ENCODE peak calls at places on chromosomes 4 and X, in eight cellular contexts. One of them, this sample, is unnamed.

GRCh38 chr4:176302283-176303275 is 17.2 kb upstream of the SPCS3 start:
- DNase-seq in GM23338: no peak
- DNase-seq in AG04449: peak; percentile 37
- DNase-seq in hepatocyte: peak; percentile 15
- DNase-seq in colonic mucosa: no peak
- DNase-seq in OCI-LY7: no peak
- DNase-seq in cardiac fibroblast: peak; percentile 83
- DNase-seq in uterus: no peak
- DNase-seq in this sample: peak; percentile 79

GRCh38 chrX:16123222-16123786 is at the start of gene GRPR:
- DNase-seq in OCI-LY7: peak; percentile 89
- DNase-seq in GM23338: peak; percentile 91
- DNase-seq in hepatocyte: peak; percentile 96
- DNase-seq in uterus: peak; percentile 50
- DNase-seq in colonic mucosa: peak; percentile 79
- DNase-seq in cardiac fibroblast: peak; percentile 83
- DNase-seq in AG04449: peak; percentile 58
- DNase-seq in this sample: peak; percentile 86

GRCh38 chrX:41491267-41492004 is 44.3 kb downstream of the NYX start:
- DNase-seq in uterus: no peak
- DNase-seq in AG04449: peak; percentile 58
- DNase-seq in hepatocyte: peak; percentile 61
- DNase-seq in colonic mucosa: no peak
- DNase-seq in OCI-LY7: no peak
- DNase-seq in cardiac fibroblast: peak; percentile 90
- DNase-seq in GM23338: peak; percentile 60
- DNase-seq in this sample: peak; percentile 85

GRCh38 chrX:131818297-131818936 is 204.7 kb upstream of the STK26 start:
- DNase-seq in OCI-LY7: no peak
- DNase-seq in cardiac fibroblast: no peak
- DNase-seq in AG04449: no peak
- DNase-seq in hepatocyte: no peak
- DNase-seq in GM23338: no peak
- DNase-seq in colonic mucosa: no peak
- DNase-seq in uterus: no peak
- DNase-seq in this sample: no peak

GRCh38 chr4:92969650-92970370 is 666.0 kb downstream of the GRID2 start:
- DNase-seq in colonic mucosa: no peak
- DNase-seq in OCI-LY7: no peak
- DNase-seq in hepatocyte: peak; percentile 32
- DNase-seq in GM23338: no peak
- DNase-seq in AG04449: peak; percentile 77
- DNase-seq in uterus: no peak
- DNase-seq in cardiac fibroblast: peak; percentile 86
- DNase-seq in this sample: peak; percentile 86

GRCh38 chrX:39619182-39620009 is 478.4 kb downstream of the BCOR start:
- DNase-seq in AG04449: no peak
- DNase-seq in hepatocyte: peak; percentile 16
- DNase-seq in cardiac fibroblast: peak; percentile 3
- DNase-seq in uterus: no peak
- DNase-seq in colonic mucosa: no peak
- DNase-seq in GM23338: no peak
- DNase-seq in OCI-LY7: no peak
- DNase-seq in this sample: no peak

GRCh38 chr4:81466841-81467671 is 4.7 kb downstream of the RASGEF1B start:
- DNase-seq in OCI-LY7: peak; percentile 85
- DNase-seq in AG04449: peak; percentile 33
- DNase-seq in colonic mucosa: peak; percentile 94
- DNase-seq in hepatocyte: peak; percentile 89
- DNase-seq in cardiac fibroblast: peak; percentile 81
- DNase-seq in GM23338: peak; percentile 94
- DNase-seq in uterus: peak; percentile 34
- DNase-seq in this sample: peak; percentile 63

GRCh38 chrX:152821145-152821765 is 9.3 kb downstream of the CETN2 start:
- DNase-seq in AG04449: no peak
- DNase-seq in GM23338: peak; percentile 74
- DNase-seq in cardiac fibroblast: peak; percentile 51
- DNase-seq in OCI-LY7: peak; percentile 25
- DNase-seq in colonic mucosa: peak; percentile 44
- DNase-seq in uterus: no peak
- DNase-seq in hepatocyte: peak; percentile 58
- DNase-seq in this sample: peak; percentile 31

GRCh38 chrX:40469316-40469715 is 111.5 kb upstream of the ATP6AP2 start:
- DNase-seq in colonic mucosa: peak; percentile 22
- DNase-seq in uterus: no peak
- DNase-seq in AG04449: no peak
- DNase-seq in OCI-LY7: no peak
- DNase-seq in cardiac fibroblast: no peak
- DNase-seq in GM23338: no peak
- DNase-seq in hepatocyte: no peak
- DNase-seq in this sample: no peak

GRCh38 chr4:104860227-104861123 is 286.2 kb upstream of the TET2 start:
- DNase-seq in cardiac fibroblast: peak; percentile 79
- DNase-seq in GM23338: peak; percentile 89
- DNase-seq in uterus: peak; percentile 16
- DNase-seq in colonic mucosa: peak; percentile 69
- DNase-seq in OCI-LY7: peak; percentile 70
- DNase-seq in hepatocyte: peak; percentile 82
- DNase-seq in AG04449: peak; percentile 21
- DNase-seq in this sample: peak; percentile 59

GRCh38 chr4:337932-338758 is 531 bp downstream of the ZNF141 start:
- DNase-seq in OCI-LY7: no peak
- DNase-seq in AG04449: no peak
- DNase-seq in GM23338: no peak
- DNase-seq in colonic mucosa: peak; percentile 37
- DNase-seq in uterus: peak; percentile 50
- DNase-seq in cardiac fibroblast: peak; percentile 37
- DNase-seq in hepatocyte: peak; percentile 70
- DNase-seq in this sample: peak; percentile 25

GRCh38 chr4:41346306-41347061 is 89.8 kb downstream of the UCHL1 start:
- DNase-seq in hepatocyte: peak; percentile 21
- DNase-seq in colonic mucosa: no peak
- DNase-seq in GM23338: no peak
- DNase-seq in AG04449: no peak
- DNase-seq in uterus: no peak
- DNase-seq in cardiac fibroblast: no peak
- DNase-seq in OCI-LY7: no peak
- DNase-seq in this sample: no peak

GRCh38 chrX:44012484-44013096 is 39.4 kb upstream of the NDP start:
- DNase-seq in GM23338: no peak
- DNase-seq in cardiac fibroblast: peak; percentile 77
- DNase-seq in colonic mucosa: no peak
- DNase-seq in OCI-LY7: no peak
- DNase-seq in uterus: no peak
- DNase-seq in AG04449: peak; percentile 29
- DNase-seq in hepatocyte: no peak
- DNase-seq in this sample: peak; percentile 85

GRCh38 chrX:148928803-148929202 is 428.4 kb downstream of the AFF2 start:
- DNase-seq in uterus: no peak
- DNase-seq in hepatocyte: no peak
- DNase-seq in cardiac fibroblast: peak; percentile 63
- DNase-seq in colonic mucosa: no peak
- DNase-seq in OCI-LY7: no peak
- DNase-seq in GM23338: no peak
- DNase-seq in AG04449: no peak
- DNase-seq in this sample: peak; percentile 60

GRCh38 chr4:24644983-24645764 is 60.8 kb upstream of the DHX15 start:
- DNase-seq in OCI-LY7: no peak
- DNase-seq in GM23338: no peak
- DNase-seq in uterus: no peak
- DNase-seq in hepatocyte: no peak
- DNase-seq in AG04449: no peak
- DNase-seq in cardiac fibroblast: peak; percentile 22
- DNase-seq in colonic mucosa: peak; percentile 17
- DNase-seq in this sample: no peak

GRCh38 chrX:56975611-56976010 is 19.7 kb downstream of the SPIN3 start:
- DNase-seq in AG04449: no peak
- DNase-seq in OCI-LY7: peak; percentile 1
- DNase-seq in colonic mucosa: no peak
- DNase-seq in hepatocyte: no peak
- DNase-seq in GM23338: no peak
- DNase-seq in cardiac fibroblast: peak; percentile 30
- DNase-seq in uterus: no peak
- DNase-seq in this sample: peak; percentile 5

GRCh38 chr4:29770627-29771026 is 949.5 kb upstream of the PCDH7 start:
- DNase-seq in OCI-LY7: no peak
- DNase-seq in GM23338: no peak
- DNase-seq in cardiac fibroblast: no peak
- DNase-seq in uterus: no peak
- DNase-seq in AG04449: no peak
- DNase-seq in hepatocyte: no peak
- DNase-seq in colonic mucosa: no peak
- DNase-seq in this sample: no peak

GRCh38 chrX:45807572-45808425 is 607.1 kb upstream of the DIPK2B start:
- DNase-seq in GM23338: peak; percentile 44
- DNase-seq in AG04449: peak; percentile 16
- DNase-seq in uterus: no peak
- DNase-seq in OCI-LY7: no peak
- DNase-seq in hepatocyte: peak; percentile 13
- DNase-seq in cardiac fibroblast: peak; percentile 80
- DNase-seq in colonic mucosa: no peak
- DNase-seq in this sample: peak; percentile 52
- H3K4me3 ChIP-seq in GM23338: no peak overlapping the region
- H3K4me3 ChIP-seq in AG04449: no peak overlapping the region
- H3K4me3 ChIP-seq in uterus: no peak overlapping the region
- H3K4me3 ChIP-seq in OCI-LY7: no peak overlapping the region
- H3K4me3 ChIP-seq in hepatocyte: no peak overlapping the region
- H3K4me3 ChIP-seq in cardiac fibroblast: peak overlapping the region; percentile 11
- H3K4me3 ChIP-seq in colonic mucosa: no peak overlapping the region
- H3K4me3 ChIP-seq in this sample: no peak overlapping the region

GRCh38 chrX:110044531-110045249 is 41.8 kb downstream of the TMEM164 start:
- DNase-seq in AG04449: no peak
- DNase-seq in GM23338: no peak
- DNase-seq in hepatocyte: no peak
- DNase-seq in uterus: no peak
- DNase-seq in colonic mucosa: no peak
- DNase-seq in OCI-LY7: no peak
- DNase-seq in cardiac fibroblast: no peak
- DNase-seq in this sample: no peak

GRCh38 chrX:110049096-110049495 is 46.2 kb downstream of the TMEM164 start:
- DNase-seq in uterus: no peak
- DNase-seq in colonic mucosa: no peak
- DNase-seq in GM23338: no peak
- DNase-seq in hepatocyte: no peak
- DNase-seq in cardiac fibroblast: no peak
- DNase-seq in AG04449: no peak
- DNase-seq in OCI-LY7: no peak
- DNase-seq in this sample: no peak

GRCh38 chrX:110045421-110045820 is 42.5 kb downstream of the TMEM164 start:
- DNase-seq in OCI-LY7: no peak
- DNase-seq in AG04449: no peak
- DNase-seq in GM23338: no peak
- DNase-seq in uterus: no peak
- DNase-seq in hepatocyte: no peak
- DNase-seq in colonic mucosa: no peak
- DNase-seq in cardiac fibroblast: no peak
- DNase-seq in this sample: no peak

GRCh38 chrX:110046971-110047370 is 44.1 kb downstream of the TMEM164 start:
- DNase-seq in cardiac fibroblast: no peak
- DNase-seq in GM23338: no peak
- DNase-seq in hepatocyte: no peak
- DNase-seq in colonic mucosa: no peak
- DNase-seq in uterus: no peak
- DNase-seq in AG04449: no peak
- DNase-seq in OCI-LY7: no peak
- DNase-seq in this sample: no peak

DNA sequence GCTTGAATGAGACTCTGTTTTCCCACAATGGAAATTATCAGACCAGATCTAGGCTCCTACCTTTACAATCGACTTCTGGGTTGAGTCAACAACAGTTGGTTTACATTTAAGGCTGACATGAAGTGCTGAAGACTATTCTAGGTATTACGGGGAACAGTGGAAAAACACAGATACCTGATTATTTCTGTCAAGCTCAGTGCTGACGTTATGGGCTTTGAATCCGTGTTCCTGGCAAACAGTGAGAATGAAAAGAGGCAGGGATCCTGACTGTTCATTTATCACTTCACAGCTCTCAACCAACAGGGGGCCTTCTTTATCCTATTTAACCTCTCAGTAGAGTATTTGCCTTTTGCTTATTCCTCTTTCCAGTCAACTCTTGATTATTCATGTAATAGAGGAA is 43.1 kb downstream of the TMEM164 start:
- DNase-seq in hepatocyte: peak; percentile 28
- DNase-seq in uterus: no peak
- DNase-seq in OCI-LY7: no peak
- DNase-seq in cardiac fibroblast: no peak
- DNase-seq in GM23338: peak; percentile 30
- DNase-seq in AG04449: no peak
- DNase-seq in colonic mucosa: no peak
- DNase-seq in this sample: no peak
- TF ChIP-seq CTCF in hepatocyte: peak; percentile 6
- TF ChIP-seq CTCF in uterus: no peak
- TF ChIP-seq CTCF in OCI-LY7: no peak
- TF ChIP-seq CTCF in cardiac fibroblast: no peak
- TF ChIP-seq CTCF in GM23338: peak; percentile 8
- TF ChIP-seq CTCF in AG04449: no peak
- TF ChIP-seq CTCF in colonic mucosa: no peak
- TF ChIP-seq CTCF in this sample: no peak

GRCh38 chr4:2058264-2059033 is 678 bp upstream of the NAT8L start:
- DNase-seq in AG04449: no peak
- DNase-seq in cardiac fibroblast: no peak
- DNase-seq in OCI-LY7: no peak
- DNase-seq in uterus: no peak
- DNase-seq in hepatocyte: peak; percentile 38
- DNase-seq in GM23338: peak; percentile 57
- DNase-seq in colonic mucosa: no peak
- DNase-seq in this sample: no peak

GRCh38 chr4:2057382-2058065 is 1.6 kb upstream of the NAT8L start:
- DNase-seq in AG04449: no peak
- DNase-seq in uterus: no peak
- DNase-seq in cardiac fibroblast: no peak
- DNase-seq in OCI-LY7: no peak
- DNase-seq in GM23338: no peak
- DNase-seq in colonic mucosa: no peak
- DNase-seq in hepatocyte: no peak
- DNase-seq in this sample: no peak

GRCh38 chr4:2059726-2060577 is 825 bp downstream of the NAT8L start:
- DNase-seq in cardiac fibroblast: no peak
- DNase-seq in uterus: no peak
- DNase-seq in colonic mucosa: no peak
- DNase-seq in hepatocyte: peak; percentile 53
- DNase-seq in OCI-LY7: no peak
- DNase-seq in AG04449: no peak
- DNase-seq in GM23338: peak; percentile 54
- DNase-seq in this sample: no peak

GRCh38 chr4:2060578-2061207 is 1.6 kb downstream of the NAT8L start:
- DNase-seq in OCI-LY7: no peak
- DNase-seq in GM23338: peak; percentile 84
- DNase-seq in colonic mucosa: no peak
- DNase-seq in AG04449: no peak
- DNase-seq in uterus: no peak
- DNase-seq in cardiac fibroblast: no peak
- DNase-seq in hepatocyte: peak; percentile 54
- DNase-seq in this sample: no peak

GRCh38 chr4:2059034-2059725 is at the start of gene NAT8L:
- DNase-seq in GM23338: peak; percentile 83
- DNase-seq in OCI-LY7: peak; percentile 22
- DNase-seq in AG04449: no peak
- DNase-seq in cardiac fibroblast: no peak
- DNase-seq in uterus: no peak
- DNase-seq in hepatocyte: peak; percentile 62
- DNase-seq in colonic mucosa: no peak
- DNase-seq in this sample: no peak
- H3K4me3 ChIP-seq in GM23338: peak within 1 kb of the TSS; percentile 59
- H3K4me3 ChIP-seq in OCI-LY7: no peak within 1 kb of the TSS
- H3K4me3 ChIP-seq in AG04449: peak within 1 kb of the TSS; percentile 25
- H3K4me3 ChIP-seq in cardiac fibroblast: no peak within 1 kb of the TSS
- H3K4me3 ChIP-seq in uterus: peak within 1 kb of the TSS; percentile 35
- H3K4me3 ChIP-seq in hepatocyte: peak within 1 kb of the TSS; percentile 85
- H3K4me3 ChIP-seq in colonic mucosa: peak within 1 kb of the TSS; percentile 7
- H3K4me3 ChIP-seq in this sample: no peak within 1 kb of the TSS

GRCh38 chrX:54891573-54891972 is 29.1 kb upstream of the TRO start:
- DNase-seq in cardiac fibroblast: peak; percentile 54
- DNase-seq in GM23338: peak; percentile 46
- DNase-seq in colonic mucosa: peak; percentile 31
- DNase-seq in OCI-LY7: peak; percentile 34
- DNase-seq in uterus: no peak
- DNase-seq in hepatocyte: peak; percentile 30
- DNase-seq in AG04449: peak; percentile 7
- DNase-seq in this sample: peak; percentile 37
- TF ChIP-seq CTCF in cardiac fibroblast: peak; percentile 35
- TF ChIP-seq CTCF in GM23338: peak; percentile 62
- TF ChIP-seq CTCF in colonic mucosa: no peak
- TF ChIP-seq CTCF in OCI-LY7: peak; percentile 67
- TF ChIP-seq CTCF in uterus: no peak
- TF ChIP-seq CTCF in hepatocyte: peak; percentile 45
- TF ChIP-seq CTCF in AG04449: peak; percentile 33
- TF ChIP-seq CTCF in this sample: peak; percentile 50

This sample was measured in AG10803.